ENCODE peak calls at places on chromosomes 16 and 17, in six cellular contexts. P is K562, D is upper lobe of right lung, L is colonic mucosa, H is retinal pigment epithelial cell, K is epithelial cell of esophagus. A is an unnamed sample.
A peak's percentile ranks its signal among the peaks of the same experiment; 100 is the strongest.

GRCh38 chr17:51608251-51608933 is 348.0 kb downstream of the UTP18 start:
- DNase-seq in H (no peak), D (no peak), P (no peak), K (no peak), L (no peak), A (no peak)

GRCh38 chr16:56614549-56614991 is 6.2 kb downstream of the MT2A start:
- DNase-seq in D (no peak), H (no peak), P (no peak), K (peak; percentile 80), L (no peak), A (no peak)

GRCh38 chr16:515963-516226 is 11.6 kb upstream of the CAPN15 start:
- DNase-seq in L (no peak), P (no peak), D (no peak), K (no peak), H (no peak), A (no peak)

GRCh38 chr16:85416267-85417109 is 196.6 kb upstream of the GSE1 start:
- DNase-seq in H (no peak), P (peak; percentile 92), K (peak; percentile 65), L (peak; percentile 90), D (peak; percentile 94), A (peak; percentile 60)

GRCh38 chr17:45646288-45646988 is 137.7 kb upstream of the CRHR1 start:
- DNase-seq in P (no peak), H (no peak), K (no peak), L (no peak), D (peak; percentile 38), A (no peak)

GRCh38 chr17:44959821-44960523 is 8.1 kb downstream of the C1QL1 start:
- DNase-seq in L (no peak), P (no peak), H (no peak), K (no peak), D (no peak), A (no peak)

GRCh38 chr17:67218385-67218950 is 26.5 kb downstream of the HELZ start:
- DNase-seq in K (peak; percentile 75), P (no peak), L (no peak), D (no peak), H (no peak), A (peak; percentile 40)

GRCh38 chr17:47967607-47968252 is 3.2 kb upstream of the CDK5RAP3 start:
- DNase-seq in D (no peak), L (no peak), K (peak; percentile 96), P (no peak), H (no peak), A (no peak)

GRCh38 chr17:33192961-33193911 is 99.9 kb downstream of the ASIC2 start:
- DNase-seq in L (no peak), K (no peak), D (no peak), P (no peak), H (no peak), A (no peak)

GRCh38 chr17:67862614-67863217 is 37.4 kb downstream of the BPTF start:
- DNase-seq in H (no peak), P (no peak), D (no peak), L (no peak), K (no peak), A (no peak)

GRCh38 chr16:50547340-50547865 is 793 bp upstream of the NKD1 start:
- DNase-seq in K (peak; percentile 9), P (no peak), L (peak; percentile 57), H (no peak), D (no peak), A (peak; percentile 64)

GRCh38 chr16:77113835-77114234 is 77.2 kb upstream of the MON1B start:
- DNase-seq in L (no peak), P (no peak), H (no peak), K (no peak), D (no peak), A (peak; percentile 41)

GRCh38 chr17:3660311-3660891 is 8.0 kb downstream of the TAX1BP3 start:
- DNase-seq in K (no peak), D (no peak), H (no peak), P (no peak), L (no peak), A (peak; percentile 87)

GRCh38 chr16:85291302-85292148 is 179.3 kb upstream of the CIBAR2 start:
- DNase-seq in L (peak; percentile 70), P (peak; percentile 72), D (peak; percentile 78), H (no peak), K (no peak), A (peak; percentile 52)

GRCh38 chr16:80899804-80900592 is 95.6 kb upstream of the CDYL2 start:
- DNase-seq in P (peak; percentile 41), L (peak; percentile 78), H (no peak), K (peak; percentile 7), D (peak; percentile 79), A (peak; percentile 74)

GRCh38 chr17:15289285-15290185 is 24.4 kb upstream of the PMP22 start:
- DNase-seq in L (no peak), D (no peak), K (peak; percentile 37), P (no peak), H (no peak), A (no peak)

GRCh38 chr16:75097941-75098897 is 18.4 kb downstream of the LDHD start:
- DNase-seq in P (no peak), H (no peak), D (peak; percentile 70), L (no peak), K (no peak), A (no peak)

GRCh38 chr16:64659863-64660262 is 462.0 kb downstream of the CDH11 start:
- DNase-seq in K (no peak), P (no peak), H (no peak), L (no peak), D (no peak), A (no peak)

GRCh38 chr17:45722161-45722560 is 62.0 kb upstream of the CRHR1 start:
- DNase-seq in H (no peak), L (no peak), K (no peak), P (peak; percentile 64), D (no peak), A (no peak)

GRCh38 chr17:80786470-80786869 is 205.2 kb upstream of the CHMP6 start:
- DNase-seq in P (no peak), L (no peak), K (no peak), D (no peak), H (no peak), A (peak; percentile 44)

GRCh38 chr16:77816293-77816692 is 27.9 kb downstream of the VAT1L start:
- DNase-seq in D (no peak), K (no peak), P (no peak), L (no peak), H (no peak), A (no peak)

GRCh38 chr16:75491876-75492275 is 3.4 kb downstream of the CHST6 start:
- DNase-seq in H (no peak), D (no peak), L (no peak), K (no peak), P (no peak), A (peak; percentile 51)

GRCh38 chr17:19376799-19377198 is 1.5 kb upstream of the MAPK7 start:
- DNase-seq in H (no peak), P (no peak), L (peak; percentile 60), K (peak; percentile 65), D (no peak), A (peak; percentile 5)

GRCh38 chr17:40070895-40071719 is 8.3 kb downstream of the THRA start:
- DNase-seq in D (peak; percentile 93), P (no peak), L (peak; percentile 94), H (no peak), K (no peak), A (peak; percentile 86)

GRCh38 chr16:87541882-87542234 is 49.0 kb upstream of the ZCCHC14 start:
- DNase-seq in P (no peak), D (no peak), K (no peak), L (no peak), H (no peak), A (no peak)

GRCh38 chr16:80369559-80369958 is 171.2 kb upstream of the DYNLRB2 start:
- DNase-seq in H (peak; percentile 15), D (no peak), P (no peak), K (peak; percentile 74), L (peak; percentile 36), A (no peak)

GRCh38 chr16:56348168-56349085 is 76.9 kb downstream of the AMFR start:
- DNase-seq in K (no peak), D (peak; percentile 51), H (no peak), L (no peak), P (no peak), A (no peak)

GRCh38 chr16:23408242-23409201 is 44.5 kb downstream of the COG7 start:
- DNase-seq in L (peak; percentile 70), D (no peak), H (no peak), K (peak; percentile 59), P (no peak), A (no peak)

GRCh38 chr16:23406546-23407240 is 46.3 kb downstream of the COG7 start:
- DNase-seq in D (no peak), L (no peak), P (no peak), K (no peak), H (no peak), A (no peak)

GRCh38 chr16:23407436-23408125 is 45.4 kb downstream of the COG7 start:
- DNase-seq in L (no peak), H (no peak), D (no peak), K (no peak), P (no peak), A (no peak)

GRCh38 chr16:23414731-23415130 is 38.3 kb downstream of the COG7 start:
- DNase-seq in H (no peak), P (no peak), D (no peak), L (no peak), K (no peak), A (no peak)

GRCh38 chr16:23410176-23410575 is 42.8 kb downstream of the COG7 start:
- DNase-seq in K (no peak), L (no peak), H (no peak), P (no peak), D (no peak), A (no peak)
- TF ChIP-seq CTCF in K (no peak), L (no peak), H (no peak), P (no peak), D (no peak), A (no peak)

GRCh38 chr17:8005357-8005756 is 2.9 kb downstream of the GUCY2D start:
- DNase-seq in L (no peak), K (no peak), D (peak; percentile 2), H (no peak), P (no peak), A (no peak)
- TF ChIP-seq CTCF in L (no peak), K (no peak), D (no peak), H (no peak), P (no peak), A (no peak)

GRCh38 chr17:76672270-76672851 is 28.8 kb upstream of the ST6GALNAC1 start:
- DNase-seq in P (no peak), H (no peak), K (no peak), L (peak; percentile 74), D (no peak), A (no peak)

GRCh38 chr17:76670020-76670707 is 26.6 kb upstream of the ST6GALNAC1 start:
- DNase-seq in H (no peak), L (no peak), K (peak; percentile 73), P (no peak), D (no peak), A (no peak)

GRCh38 chr17:76671912-76672262 is 28.3 kb upstream of the ST6GALNAC1 start:
- DNase-seq in D (no peak), K (no peak), L (no peak), H (no peak), P (no peak), A (no peak)

GRCh38 chr17:76670708-76671122 is 27.2 kb upstream of the ST6GALNAC1 start:
- DNase-seq in P (no peak), K (no peak), H (no peak), D (no peak), L (no peak), A (no peak)

GRCh38 chr17:76671123-76671911 is 27.8 kb upstream of the ST6GALNAC1 start:
- DNase-seq in D (peak; percentile 100), L (peak; percentile 100), K (peak; percentile 100), P (peak; percentile 99), H (peak; percentile 100), A (peak; percentile 100)
- TF ChIP-seq CTCF in D (no peak), L (no peak), K (no peak), P (no peak), H (no peak), A (no peak)

GRCh38 chr17:79147791-79148506 is 73.3 kb downstream of the ENGASE start:
- DNase-seq in H (no peak), L (no peak), D (no peak), K (no peak), P (no peak), A (no peak)
- TF ChIP-seq CTCF in H (peak; percentile 12), L (no peak), D (no peak), K (no peak), P (peak; percentile 44), A (no peak)